ENCODE peak calls at places on chromosomes 3 and 15, in six cellular contexts. One of them, this sample, is unnamed.

GRCh38 chr15:101502572-101503295 is 13.2 kb upstream of the PCSK6 start:
- DNase-seq in AG04450: no peak
- DNase-seq in foreskin fibroblast: no peak
- DNase-seq in nephron progenitor cell: no peak
- DNase-seq in bronchial epithelial cell: no peak
- DNase-seq in colonic mucosa: no peak
- DNase-seq in this sample: no peak

GRCh38 chr3:69092030-69092513 is 7.3 kb downstream of the ARL6IP5 start:
- DNase-seq in colonic mucosa: no peak
- DNase-seq in AG04450: no peak
- DNase-seq in bronchial epithelial cell: no peak
- DNase-seq in foreskin fibroblast: no peak
- DNase-seq in nephron progenitor cell: no peak
- DNase-seq in this sample: no peak

GRCh38 chr15:83014205-83014653 is 2.8 kb upstream of the C15orf40 start:
- DNase-seq in colonic mucosa: no peak
- DNase-seq in bronchial epithelial cell: no peak
- DNase-seq in nephron progenitor cell: no peak
- DNase-seq in foreskin fibroblast: no peak
- DNase-seq in AG04450: no peak
- DNase-seq in this sample: no peak

GRCh38 chr3:185824051-185824466 is 783 bp downstream of the IGF2BP2 start:
- DNase-seq in foreskin fibroblast: no peak
- DNase-seq in AG04450: no peak
- DNase-seq in colonic mucosa: peak; percentile 43
- DNase-seq in nephron progenitor cell: peak; percentile 53
- DNase-seq in bronchial epithelial cell: no peak
- DNase-seq in this sample: no peak

GRCh38 chr3:175070946-175071345 is 211.8 kb downstream of the NAALADL2 start:
- DNase-seq in foreskin fibroblast: no peak
- DNase-seq in AG04450: no peak
- DNase-seq in nephron progenitor cell: no peak
- DNase-seq in colonic mucosa: no peak
- DNase-seq in bronchial epithelial cell: peak; percentile 46
- DNase-seq in this sample: peak; percentile 6

GRCh38 chr15:77838061-77838460 is 205.3 kb upstream of the LINGO1 start:
- DNase-seq in AG04450: no peak
- DNase-seq in bronchial epithelial cell: no peak
- DNase-seq in colonic mucosa: no peak
- DNase-seq in foreskin fibroblast: no peak
- DNase-seq in nephron progenitor cell: no peak
- DNase-seq in this sample: no peak

GRCh38 chr3:63753567-63753966 is 65.5 kb upstream of the C3orf49 start:
- DNase-seq in foreskin fibroblast: peak; percentile 53
- DNase-seq in AG04450: no peak
- DNase-seq in bronchial epithelial cell: peak; percentile 44
- DNase-seq in nephron progenitor cell: peak; percentile 19
- DNase-seq in colonic mucosa: no peak
- DNase-seq in this sample: peak; percentile 44

GRCh38 chr15:72801590-72802345 is 18.2 kb upstream of the ADPGK start:
- DNase-seq in bronchial epithelial cell: no peak
- DNase-seq in colonic mucosa: no peak
- DNase-seq in foreskin fibroblast: no peak
- DNase-seq in nephron progenitor cell: no peak
- DNase-seq in AG04450: no peak
- DNase-seq in this sample: no peak

GRCh38 chr3:110164632-110165240 is 827.4 kb upstream of the DPPA4 start:
- DNase-seq in nephron progenitor cell: no peak
- DNase-seq in AG04450: no peak
- DNase-seq in foreskin fibroblast: no peak
- DNase-seq in bronchial epithelial cell: no peak
- DNase-seq in colonic mucosa: no peak
- DNase-seq in this sample: no peak

GRCh38 chr3:16494906-16495580 is 18.5 kb downstream of the RFTN1 start:
- DNase-seq in foreskin fibroblast: peak; percentile 67
- DNase-seq in AG04450: no peak
- DNase-seq in colonic mucosa: no peak
- DNase-seq in bronchial epithelial cell: no peak
- DNase-seq in nephron progenitor cell: no peak
- DNase-seq in this sample: no peak

GRCh38 chr3:43540625-43541024 is 81.2 kb downstream of the ANO10 start:
- DNase-seq in bronchial epithelial cell: peak; percentile 21
- DNase-seq in AG04450: no peak
- DNase-seq in foreskin fibroblast: peak; percentile 52
- DNase-seq in colonic mucosa: no peak
- DNase-seq in nephron progenitor cell: no peak
- DNase-seq in this sample: peak; percentile 17

GRCh38 chr3:16203671-16204629 is 29.5 kb downstream of the GALNT15 start:
- DNase-seq in nephron progenitor cell: no peak
- DNase-seq in bronchial epithelial cell: no peak
- DNase-seq in AG04450: no peak
- DNase-seq in foreskin fibroblast: no peak
- DNase-seq in colonic mucosa: no peak
- DNase-seq in this sample: no peak

GRCh38 chr3:59578129-59578528 is 528.3 kb upstream of the CFAP20DC start:
- DNase-seq in AG04450: no peak
- DNase-seq in colonic mucosa: no peak
- DNase-seq in nephron progenitor cell: no peak
- DNase-seq in bronchial epithelial cell: peak; percentile 62
- DNase-seq in foreskin fibroblast: no peak
- DNase-seq in this sample: no peak

GRCh38 chr3:31423522-31423921 is 109.2 kb upstream of the STT3B start:
- DNase-seq in AG04450: peak; percentile 15
- DNase-seq in colonic mucosa: no peak
- DNase-seq in foreskin fibroblast: peak; percentile 87
- DNase-seq in bronchial epithelial cell: peak; percentile 55
- DNase-seq in nephron progenitor cell: peak; percentile 14
- DNase-seq in this sample: peak; percentile 93

GRCh38 chr3:139824864-139825263 is 110.1 kb upstream of the CLSTN2 start:
- DNase-seq in foreskin fibroblast: no peak
- DNase-seq in AG04450: no peak
- DNase-seq in nephron progenitor cell: no peak
- DNase-seq in colonic mucosa: no peak
- DNase-seq in bronchial epithelial cell: no peak
- DNase-seq in this sample: no peak

GRCh38 chr15:71784719-71785118 is 25.6 kb upstream of the NR2E3 start:
- DNase-seq in AG04450: no peak
- DNase-seq in colonic mucosa: no peak
- DNase-seq in foreskin fibroblast: no peak
- DNase-seq in bronchial epithelial cell: no peak
- DNase-seq in nephron progenitor cell: no peak
- DNase-seq in this sample: no peak

GRCh38 chr3:173214576-173214975 is 73.5 kb upstream of the SPATA16 start:
- DNase-seq in bronchial epithelial cell: no peak
- DNase-seq in foreskin fibroblast: no peak
- DNase-seq in AG04450: no peak
- DNase-seq in colonic mucosa: no peak
- DNase-seq in nephron progenitor cell: no peak
- DNase-seq in this sample: no peak

GRCh38 chr3:12230406-12230805 is 58.5 kb upstream of the PPARG start:
- DNase-seq in AG04450: no peak
- DNase-seq in foreskin fibroblast: no peak
- DNase-seq in bronchial epithelial cell: peak; percentile 33
- DNase-seq in colonic mucosa: no peak
- DNase-seq in nephron progenitor cell: no peak
- DNase-seq in this sample: no peak

GRCh38 chr3:170040283-170040907 is 2.6 kb downstream of the GPR160 start:
- DNase-seq in colonic mucosa: peak; percentile 31
- DNase-seq in nephron progenitor cell: no peak
- DNase-seq in AG04450: no peak
- DNase-seq in bronchial epithelial cell: peak; percentile 29
- DNase-seq in foreskin fibroblast: peak; percentile 16
- DNase-seq in this sample: no peak

GRCh38 chr3:195081242-195081963 is 189.6 kb downstream of the XXYLT1 start:
- DNase-seq in colonic mucosa: no peak
- DNase-seq in foreskin fibroblast: no peak
- DNase-seq in bronchial epithelial cell: no peak
- DNase-seq in AG04450: no peak
- DNase-seq in nephron progenitor cell: no peak
- DNase-seq in this sample: no peak

GRCh38 chr3:156389151-156389760 is 165.7 kb downstream of the SSR3 start:
- DNase-seq in AG04450: no peak
- DNase-seq in nephron progenitor cell: no peak
- DNase-seq in foreskin fibroblast: peak; percentile 53
- DNase-seq in bronchial epithelial cell: no peak
- DNase-seq in colonic mucosa: no peak
- DNase-seq in this sample: peak; percentile 52

GRCh38 chr3:112822116-112823055 is 24.3 kb downstream of the CD200R1L start:
- DNase-seq in foreskin fibroblast: no peak
- DNase-seq in colonic mucosa: no peak
- DNase-seq in AG04450: no peak
- DNase-seq in bronchial epithelial cell: no peak
- DNase-seq in nephron progenitor cell: no peak
- DNase-seq in this sample: no peak

GRCh38 chr15:47541587-47541986 is 175.7 kb upstream of the SEMA6D start:
- DNase-seq in foreskin fibroblast: no peak
- DNase-seq in nephron progenitor cell: no peak
- DNase-seq in bronchial epithelial cell: no peak
- DNase-seq in colonic mucosa: no peak
- DNase-seq in AG04450: no peak
- DNase-seq in this sample: no peak

GRCh38 chr3:122263058-122263457 is 62.0 kb upstream of the CSTA start:
- DNase-seq in colonic mucosa: no peak
- DNase-seq in AG04450: no peak
- DNase-seq in nephron progenitor cell: no peak
- DNase-seq in bronchial epithelial cell: no peak
- DNase-seq in foreskin fibroblast: no peak
- DNase-seq in this sample: no peak

GRCh38 chr3:184727357-184728060 is 15.6 kb upstream of the MAGEF1 start:
- DNase-seq in AG04450: no peak
- DNase-seq in colonic mucosa: peak; percentile 74
- DNase-seq in nephron progenitor cell: peak; percentile 71
- DNase-seq in bronchial epithelial cell: peak; percentile 88
- DNase-seq in foreskin fibroblast: peak; percentile 76
- DNase-seq in this sample: peak; percentile 82

GRCh38 chr15:98648654-98649537 is 557 bp downstream of the IGF1R start:
- DNase-seq in foreskin fibroblast: peak; percentile 83
- DNase-seq in nephron progenitor cell: peak; percentile 68
- DNase-seq in bronchial epithelial cell: no peak
- DNase-seq in AG04450: no peak
- DNase-seq in colonic mucosa: peak; percentile 47
- DNase-seq in this sample: peak; percentile 38

GRCh38 chr3:117366574-117366973 is 657.0 kb downstream of the TUSC7 start:
- DNase-seq in nephron progenitor cell: no peak
- DNase-seq in AG04450: no peak
- DNase-seq in foreskin fibroblast: no peak
- DNase-seq in colonic mucosa: no peak
- DNase-seq in bronchial epithelial cell: no peak
- DNase-seq in this sample: no peak
- TF ChIP-seq CTCF in nephron progenitor cell: no peak
- TF ChIP-seq CTCF in AG04450: no peak
- TF ChIP-seq CTCF in foreskin fibroblast: no peak
- TF ChIP-seq CTCF in colonic mucosa: no peak
- TF ChIP-seq CTCF in bronchial epithelial cell: no peak
- TF ChIP-seq CTCF in this sample: no peak

DNA sequence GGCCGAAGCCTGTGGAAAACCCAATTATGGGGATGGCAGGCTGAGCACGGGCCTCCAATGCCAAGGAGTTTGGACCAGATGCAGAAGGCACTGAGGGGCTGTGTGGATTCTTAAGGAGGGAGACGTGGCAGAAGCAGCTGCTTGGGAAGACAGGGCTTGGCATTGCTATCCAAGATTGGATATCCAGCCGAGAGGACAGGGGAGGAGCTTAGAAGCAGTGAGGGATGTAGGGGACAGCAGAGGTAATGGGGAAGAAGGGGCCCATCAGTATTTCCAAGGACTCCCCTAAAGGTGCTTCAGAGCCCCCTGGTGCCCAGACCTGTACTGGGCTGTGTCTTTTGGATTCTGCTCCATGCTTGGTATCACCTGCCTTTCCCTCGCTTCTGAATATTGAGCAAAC is 112.8 kb upstream of the TLE3 start:
- DNase-seq in nephron progenitor cell: no peak
- DNase-seq in colonic mucosa: no peak
- DNase-seq in foreskin fibroblast: no peak
- DNase-seq in AG04450: no peak
- DNase-seq in bronchial epithelial cell: no peak
- DNase-seq in this sample: no peak
- TF ChIP-seq CTCF in nephron progenitor cell: no peak
- TF ChIP-seq CTCF in colonic mucosa: no peak
- TF ChIP-seq CTCF in foreskin fibroblast: no peak
- TF ChIP-seq CTCF in AG04450: peak; percentile 9
- TF ChIP-seq CTCF in bronchial epithelial cell: no peak
- TF ChIP-seq CTCF in this sample: peak; percentile 5

GRCh38 chr3:62631471-62631870 is 243.7 kb downstream of the CADPS start:
- DNase-seq in nephron progenitor cell: no peak
- DNase-seq in bronchial epithelial cell: no peak
- DNase-seq in foreskin fibroblast: no peak
- DNase-seq in AG04450: no peak
- DNase-seq in colonic mucosa: no peak
- DNase-seq in this sample: no peak

GRCh38 chr3:62630664-62631063 is 244.6 kb downstream of the CADPS start:
- DNase-seq in nephron progenitor cell: no peak
- DNase-seq in bronchial epithelial cell: no peak
- DNase-seq in foreskin fibroblast: no peak
- DNase-seq in AG04450: no peak
- DNase-seq in colonic mucosa: no peak
- DNase-seq in this sample: no peak

GRCh38 chr3:62638316-62638715 is 236.9 kb downstream of the CADPS start:
- DNase-seq in colonic mucosa: no peak
- DNase-seq in AG04450: no peak
- DNase-seq in nephron progenitor cell: no peak
- DNase-seq in foreskin fibroblast: peak; percentile 40
- DNase-seq in bronchial epithelial cell: no peak
- DNase-seq in this sample: peak; percentile 47

GRCh38 chr3:62632510-62633294 is 242.5 kb downstream of the CADPS start:
- DNase-seq in nephron progenitor cell: no peak
- DNase-seq in foreskin fibroblast: peak; percentile 57
- DNase-seq in colonic mucosa: no peak
- DNase-seq in AG04450: no peak
- DNase-seq in bronchial epithelial cell: no peak
- DNase-seq in this sample: peak; percentile 36

DNA sequence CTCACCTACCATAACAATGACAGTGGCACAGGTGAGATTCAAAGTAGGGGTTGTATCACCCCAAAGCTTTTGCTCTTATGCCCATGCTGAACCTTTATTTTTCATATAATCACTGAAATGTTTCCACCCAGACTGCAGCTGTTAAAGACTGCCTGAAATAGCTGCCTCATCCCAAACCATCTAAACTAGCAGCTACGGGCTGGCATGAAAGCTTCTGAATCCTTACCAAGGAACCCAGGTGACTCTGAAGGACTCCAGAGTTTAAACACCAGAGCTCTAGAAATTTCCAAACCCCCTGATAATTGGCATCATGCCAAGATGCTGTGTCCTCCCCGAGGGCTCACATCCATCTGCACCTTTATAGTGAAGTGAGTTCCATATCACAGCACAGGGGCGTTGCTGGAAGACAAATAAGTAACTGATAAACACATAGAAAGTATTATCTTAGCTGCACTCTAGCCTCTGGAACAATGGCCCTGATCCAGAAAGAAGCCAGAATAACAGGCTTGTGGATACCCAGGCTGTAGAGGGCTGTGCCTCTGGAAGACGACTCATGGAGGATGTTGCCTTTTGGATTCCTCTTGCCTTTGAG is 238.9 kb downstream of the CADPS start:
- DNase-seq in bronchial epithelial cell: peak; percentile 12
- DNase-seq in foreskin fibroblast: peak; percentile 46
- DNase-seq in nephron progenitor cell: no peak
- DNase-seq in AG04450: no peak
- DNase-seq in colonic mucosa: no peak
- DNase-seq in this sample: no peak
- TF ChIP-seq CTCF in bronchial epithelial cell: no peak
- TF ChIP-seq CTCF in foreskin fibroblast: no peak
- TF ChIP-seq CTCF in nephron progenitor cell: no peak
- TF ChIP-seq CTCF in AG04450: no peak
- TF ChIP-seq CTCF in colonic mucosa: no peak
- TF ChIP-seq CTCF in this sample: no peak

GRCh38 chr3:171183042-171183441 is 156.5 kb upstream of the SLC2A2 start:
- DNase-seq in colonic mucosa: peak; percentile 33
- DNase-seq in bronchial epithelial cell: no peak
- DNase-seq in nephron progenitor cell: no peak
- DNase-seq in AG04450: no peak
- DNase-seq in foreskin fibroblast: peak; percentile 65
- DNase-seq in this sample: peak; percentile 66
- TF ChIP-seq CTCF in colonic mucosa: peak; percentile 15
- TF ChIP-seq CTCF in bronchial epithelial cell: peak; percentile 15
- TF ChIP-seq CTCF in nephron progenitor cell: no peak
- TF ChIP-seq CTCF in AG04450: peak; percentile 51
- TF ChIP-seq CTCF in foreskin fibroblast: no peak
- TF ChIP-seq CTCF in this sample: peak; percentile 62

This sample was measured in fibroblast of mammary gland.